ENCODE peak calls at places on chromosomes 6 and 20, in six cellular contexts. T is globus pallidus, Y is KG1, N is AML-193, U is B cell, W is RPMI7951. G is an unnamed sample.
A peak's percentile ranks its signal among the peaks of the same experiment; 100 is the strongest.

GRCh38 chr20:58647814-58648501 is 3.1 kb upstream of the STX16 start:
- DNase-seq in W (peak; percentile 90), U (no peak), Y (no peak), N (no peak), T (peak; percentile 42), G (no peak)

GRCh38 chr20:49278817-49279676 is 1.2 kb upstream of the ZNFX1 start:
- DNase-seq in N (no peak), U (no peak), T (no peak), W (peak; percentile 44), Y (no peak), G (no peak)

GRCh38 chr20:2658414-2659354 is 5.3 kb downstream of the IDH3B start:
- DNase-seq in W (peak; percentile 18), Y (no peak), T (no peak), U (no peak), N (no peak), G (peak; percentile 33)

GRCh38 chr6:36633370-36633769 is 39.2 kb downstream of the SRSF3 start:
- DNase-seq in W (no peak), U (no peak), Y (no peak), T (no peak), N (no peak), G (no peak)

GRCh38 chr6:117110737-117111136 is 154.6 kb upstream of the VGLL2 start:
- DNase-seq in U (no peak), T (no peak), W (no peak), N (no peak), Y (no peak), G (no peak)

GRCh38 chr20:36462440-36463211 is 78.7 kb upstream of the MYL9 start:
- DNase-seq in T (no peak), N (peak; percentile 17), U (no peak), Y (no peak), W (peak; percentile 69), G (peak; percentile 29)

GRCh38 chr6:149965191-149966020 is 1.7 kb downstream of the ULBP1 start:
- DNase-seq in T (no peak), W (peak; percentile 12), N (no peak), Y (no peak), U (no peak), G (peak; percentile 32)

GRCh38 chr20:32139947-32140346 is 30.4 kb downstream of the TM9SF4 start:
- DNase-seq in N (no peak), U (no peak), W (no peak), Y (no peak), T (no peak), G (no peak)

GRCh38 chr6:159692303-159693127 is 526 bp downstream of the SOD2 start:
- DNase-seq in T (peak; percentile 31), Y (no peak), U (peak; percentile 68), W (peak; percentile 31), N (peak; percentile 35), G (peak; percentile 68)

GRCh38 chr6:121260651-121261102 is 73.6 kb downstream of the TBC1D32 start:
- DNase-seq in T (no peak), W (peak; percentile 38), Y (no peak), U (no peak), N (no peak), G (no peak)

GRCh38 chr6:144340541-144341371 is 55.6 kb downstream of the UTRN start:
- DNase-seq in N (no peak), Y (no peak), W (peak; percentile 48), U (no peak), T (no peak), G (no peak)

GRCh38 chr6:53999088-53999755 is 112.0 kb upstream of the MLIP start:
- DNase-seq in Y (no peak), T (no peak), W (no peak), U (no peak), N (no peak), G (no peak)

GRCh38 chr6:31558631-31559500 is 11.5 kb downstream of the NFKBIL1 start:
- DNase-seq in U (peak; percentile 80), W (peak; percentile 77), N (peak; percentile 99), Y (peak; percentile 73), T (peak; percentile 41), G (peak; percentile 79)

GRCh38 chr20:39913274-39913673 is 775.8 kb downstream of the MAFB start:
- DNase-seq in W (peak; percentile 56), Y (no peak), T (no peak), U (no peak), N (no peak), G (no peak)

GRCh38 chr6:154292855-154293519 is 63.6 kb downstream of the IPCEF1 start:
- DNase-seq in Y (no peak), N (no peak), W (peak; percentile 52), U (no peak), T (no peak), G (no peak)

G was measured in activated naive CD8-positive, alpha-beta T cell treated with anti-CD3 and anti-CD28 coated beads for 36 hours.